ENCODE peak calls at places on chromosomes 6 and 20, in five cellular contexts. F, R, U, L and H are unnamed samples.

GRCh38 chr20:45510242-45510862 is 5.1 kb downstream of the SPINT3 start:
- DNase-seq in U (no peak), R (no peak), F (no peak), L (no peak), H (no peak)

GRCh38 chr20:24734139-24734538 is 214.9 kb upstream of the CST7 start:
- DNase-seq in L (no peak), F (no peak), R (no peak), U (no peak), H (no peak)

GRCh38 chr20:219290-220115 is 7.6 kb upstream of the DEFB129 start:
- DNase-seq in L (no peak), R (peak; percentile 31), U (no peak), F (no peak), H (peak; percentile 58)

GRCh38 chr20:56439784-56440291 is 27.8 kb downstream of the CASS4 start:
- DNase-seq in U (no peak), L (no peak), F (peak; percentile 75), R (no peak), H (peak; percentile 47)

GRCh38 chr6:142696689-142697088 is 248.3 kb downstream of the HIVEP2 start:
- DNase-seq in R (no peak), F (no peak), L (peak; percentile 46), U (no peak), H (no peak)

GRCh38 chr6:54907316-54907715 is 60.7 kb downstream of the FAM83B start:
- DNase-seq in U (no peak), F (no peak), L (no peak), R (no peak), H (no peak)

GRCh38 chr20:56299362-56299761 is 50.8 kb downstream of the MC3R start:
- DNase-seq in F (no peak), R (no peak), L (no peak), U (no peak), H (no peak)

GRCh38 chr6:921400-921799 is 228.5 kb upstream of the EXOC2 start:
- DNase-seq in L (no peak), R (no peak), F (no peak), U (no peak), H (no peak)

GRCh38 chr20:41664584-41664983 is 46.4 kb upstream of the CHD6 start:
- DNase-seq in R (no peak), F (no peak), L (no peak), U (no peak), H (peak; percentile 52)

GRCh38 chr6:549901-550300 is 107.0 kb downstream of the HUS1B start:
- DNase-seq in U (no peak), F (no peak), R (no peak), L (no peak), H (no peak)

GRCh38 chr20:11255455-11255854 is 581.7 kb upstream of the JAG1 start:
- DNase-seq in L (no peak), F (no peak), U (no peak), R (no peak), H (no peak)

GRCh38 chr6:139109558-139109957 is 25.3 kb upstream of the HECA start:
- DNase-seq in L (no peak), R (peak; percentile 70), U (no peak), F (no peak), H (peak; percentile 74)

GRCh38 chr6:4732691-4733315 is 43.4 kb upstream of the CDYL start:
- DNase-seq in L (peak; percentile 15), R (peak; percentile 66), U (no peak), F (peak; percentile 23), H (no peak)

GRCh38 chr20:61117725-61118124 is 134.3 kb upstream of the CDH4 start:
- DNase-seq in L (no peak), R (no peak), U (no peak), F (no peak), H (no peak)

GRCh38 chr6:37244430-37245310 is 12.9 kb upstream of the TBC1D22B start:
- DNase-seq in U (peak; percentile 94), F (peak; percentile 88), L (peak; percentile 98), R (no peak), H (peak; percentile 51)

GRCh38 chr20:32168184-32168910 is 39.2 kb downstream of the PLAGL2 start:
- DNase-seq in R (peak; percentile 70), U (peak; percentile 22), F (no peak), L (peak; percentile 14), H (peak; percentile 18)

GRCh38 chr20:57443349-57443748 is 52.2 kb downstream of the RBM38 start:
- DNase-seq in U (no peak), R (no peak), L (no peak), F (no peak), H (no peak)

GRCh38 chr6:168216139-168216538 is 103.4 kb downstream of the DACT2 start:
- DNase-seq in U (no peak), L (no peak), R (peak; percentile 55), F (no peak), H (no peak)

GRCh38 chr6:53543341-53544010 is 1.4 kb downstream of the GCLC start:
- DNase-seq in R (no peak), U (no peak), L (no peak), F (no peak), H (peak; percentile 38)

GRCh38 chr6:135383297-135383696 is 114.2 kb downstream of the AHI1 start:
- DNase-seq in U (no peak), R (no peak), L (no peak), F (no peak), H (no peak)

GRCh38 chr6:129853996-129854711 is 7.0 kb downstream of the TMEM244 start:
- DNase-seq in U (no peak), L (no peak), R (no peak), F (no peak), H (no peak)

GRCh38 chr20:6061544-6061943 is 7.7 kb upstream of the LRRN4 start:
- DNase-seq in L (no peak), R (no peak), U (no peak), F (no peak), H (no peak)

GRCh38 chr6:155040154-155040553 is 45.0 kb downstream of the TIAM2 start:
- DNase-seq in R (peak; percentile 36), U (no peak), L (no peak), F (no peak), H (no peak)

GRCh38 chr6:42113929-42114636 is 28.3 kb downstream of the C6orf132 start:
- DNase-seq in F (no peak), L (no peak), R (no peak), U (no peak), H (no peak)

GRCh38 chr6:168133186-168133585 is 54.2 kb upstream of the FRMD1 start:
- DNase-seq in L (no peak), U (peak; percentile 69), F (peak; percentile 50), R (peak; percentile 46), H (no peak)